ENCODE peak calls at places on chromosomes 4 and X, in nine cellular contexts. V, Y, B, G, W, H, O, X and J are unnamed samples.

GRCh38 chr4:119490335-119490734 is 138.3 kb downstream of the PDE5A start:
- DNase-seq in V (no peak), Y (peak), B (peak), G (peak), W (peak), H (no peak), O (no peak), X (no peak), J (no peak)

GRCh38 chr4:11628093-11628725 is 199.5 kb upstream of the HS3ST1 start:
- DNase-seq in V (no peak), Y (no peak), B (no peak), G (peak), W (no peak), H (no peak), O (no peak), X (no peak), J (no peak)

GRCh38 chr4:15689540-15689939 is 7.9 kb downstream of the FAM200B start:
- DNase-seq in V (no peak), Y (no peak), B (no peak), G (no peak), W (no peak), H (no peak), O (no peak), X (no peak), J (no peak)

GRCh38 chr4:80201326-80202151 is 4.2 kb downstream of the PRDM8 start:
- DNase-seq in V (no peak), Y (peak), B (peak), G (peak), W (peak), H (no peak), O (peak), X (no peak), J (no peak)

GRCh38 chr4:8818063-8818881 is 53.4 kb downstream of the HMX1 start:
- DNase-seq in V (no peak), Y (peak), B (no peak), G (no peak), W (no peak), H (peak), O (peak), X (no peak), J (no peak)

GRCh38 chr4:87092389-87093141 is 127.9 kb downstream of the KLHL8 start:
- DNase-seq in V (peak), Y (no peak), B (peak), G (peak), W (peak), H (no peak), O (no peak), X (no peak), J (no peak)

GRCh38 chrX:17595456-17596035 is 141.7 kb upstream of the SCML1 start:
- DNase-seq in V (no peak), Y (no peak), B (peak), G (peak), W (no peak), H (no peak), O (no peak), X (peak), J (no peak)

GRCh38 chr4:20395160-20395773 is 143.6 kb downstream of the SLIT2 start:
- DNase-seq in V (peak), Y (peak), B (peak), G (no peak), W (peak), H (peak), O (no peak), X (no peak), J (no peak)

GRCh38 chr4:77155631-77156345 is 1.2 kb upstream of the CCNG2 start:
- DNase-seq in V (no peak), Y (no peak), B (no peak), G (no peak), W (peak), H (no peak), O (no peak), X (no peak), J (no peak)

GRCh38 chr4:154686838-154687237 is 57.0 kb upstream of the LRAT start:
- DNase-seq in V (peak), Y (no peak), B (no peak), G (no peak), W (no peak), H (no peak), O (no peak), X (no peak), J (no peak)

GRCh38 chr4:146146918-146147317 is 28.6 kb upstream of the LSM6 start:
- DNase-seq in V (no peak), Y (no peak), B (no peak), G (no peak), W (no peak), H (no peak), O (no peak), X (no peak), J (no peak)

GRCh38 chr4:79258614-79259176 is 67.2 kb downstream of the NAA11 start:
- DNase-seq in V (no peak), Y (no peak), B (no peak), G (no peak), W (no peak), H (no peak), O (no peak), X (no peak), J (no peak)

GRCh38 chrX:134364711-134365110 is 95.3 kb upstream of the HPRT1 start:
- DNase-seq in V (no peak), Y (no peak), B (no peak), G (no peak), W (no peak), H (no peak), O (no peak), X (no peak), J (no peak)

GRCh38 chr4:68498413-68499007 is 51.2 kb downstream of the TMPRSS11E start:
- DNase-seq in V (peak), Y (peak), B (peak), G (peak), W (peak), H (peak), O (peak), X (peak), J (no peak)

GRCh38 chr4:13942936-13943335 is 315.4 kb upstream of the BOD1L1 start:
- DNase-seq in V (no peak), Y (no peak), B (no peak), G (no peak), W (no peak), H (no peak), O (no peak), X (no peak), J (no peak)

GRCh38 chr4:119172223-119172622 is 36.6 kb downstream of the MYOZ2 start:
- DNase-seq in V (no peak), Y (no peak), B (no peak), G (no peak), W (no peak), H (no peak), O (no peak), X (no peak), J (no peak)

GRCh38 chr4:38621004-38621684 is 42.9 kb upstream of the KLF3 start:
- DNase-seq in V (peak), Y (no peak), B (peak), G (no peak), W (no peak), H (no peak), O (no peak), X (peak), J (no peak)

GRCh38 chr4:41693629-41694028 is 54.9 kb downstream of the PHOX2B start:
- DNase-seq in V (peak), Y (no peak), B (peak), G (peak), W (peak), H (no peak), O (no peak), X (no peak), J (no peak)
- TF ChIP-seq CTCF in V (peak), Y (no peak), B (peak), G (peak), W (peak), H (peak), O (no peak), X (peak), J (peak)

DNA sequence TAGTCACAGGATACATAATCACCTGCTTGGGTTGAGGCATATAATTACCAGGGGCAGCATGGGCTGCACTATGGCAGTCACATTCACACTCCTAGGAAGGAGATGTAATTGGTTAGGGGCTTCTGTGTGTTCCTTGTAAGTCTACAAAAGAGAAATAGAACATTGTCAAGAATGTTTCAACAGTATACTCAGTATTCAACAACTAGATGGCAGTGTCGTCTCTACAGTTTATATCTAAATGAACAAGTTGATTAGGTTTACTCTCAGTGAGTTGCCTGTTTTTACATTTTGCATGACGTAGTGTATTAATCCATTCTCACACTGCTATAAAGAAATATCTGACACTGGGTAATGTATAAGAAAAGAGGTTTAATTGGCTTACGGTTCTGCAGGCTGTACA is 50.5 kb upstream of the RAB33B start:
- DNase-seq in V (no peak), Y (no peak), B (no peak), G (no peak), W (peak), H (no peak), O (no peak), X (no peak), J (no peak)
- TF ChIP-seq CTCF in V (no peak), Y (no peak), B (no peak), G (no peak), W (peak), H (no peak), O (no peak), X (no peak), J (peak)

GRCh38 chr4:105670684-105671083 is 37.8 kb downstream of the INTS12 start:
- DNase-seq in V (no peak), Y (no peak), B (no peak), G (no peak), W (no peak), H (no peak), O (no peak), X (no peak), J (no peak)

GRCh38 chr4:105661028-105661427 is 47.5 kb downstream of the INTS12 start:
- DNase-seq in V (no peak), Y (no peak), B (no peak), G (no peak), W (no peak), H (no peak), O (no peak), X (no peak), J (no peak)

GRCh38 chr4:105662935-105663675 is 45.4 kb downstream of the INTS12 start:
- DNase-seq in V (no peak), Y (no peak), B (no peak), G (no peak), W (no peak), H (no peak), O (no peak), X (no peak), J (no peak)

DNA sequence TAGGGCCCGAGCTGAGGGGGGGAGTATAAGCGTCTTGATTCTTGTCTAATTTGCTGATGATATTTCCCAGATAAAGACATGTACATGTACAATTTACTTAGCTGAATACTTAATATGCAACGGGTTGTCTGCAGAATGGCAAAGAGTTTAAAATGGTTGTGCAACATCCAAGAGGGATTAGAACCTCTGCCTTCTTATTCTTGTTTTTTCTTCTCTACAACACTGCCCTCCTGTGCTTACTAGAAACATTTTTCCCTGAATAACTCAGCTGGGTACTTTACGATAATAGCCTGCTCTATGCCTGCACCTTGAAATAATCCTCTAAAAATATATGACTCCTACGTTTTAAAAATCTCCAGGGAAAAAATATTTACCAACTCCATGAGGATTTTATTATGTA is 41.8 kb downstream of the INTS12 start:
- DNase-seq in V (no peak), Y (no peak), B (peak), G (peak), W (peak), H (no peak), O (no peak), X (no peak), J (no peak)
- TF ChIP-seq CTCF in V (peak), Y (no peak), B (peak), G (no peak), W (peak), H (peak), O (no peak), X (no peak), J (peak)

GRCh38 chr4:3045500-3045850 is 28.9 kb downstream of the HTT-AS start:
- DNase-seq in V (no peak), Y (no peak), B (peak), G (peak), W (no peak), H (no peak), O (peak), X (no peak), J (no peak)
- TF ChIP-seq CTCF in V (no peak), Y (no peak), B (no peak), G (no peak), W (no peak), H (no peak), O (no peak), X (no peak), J (no peak)

DNA sequence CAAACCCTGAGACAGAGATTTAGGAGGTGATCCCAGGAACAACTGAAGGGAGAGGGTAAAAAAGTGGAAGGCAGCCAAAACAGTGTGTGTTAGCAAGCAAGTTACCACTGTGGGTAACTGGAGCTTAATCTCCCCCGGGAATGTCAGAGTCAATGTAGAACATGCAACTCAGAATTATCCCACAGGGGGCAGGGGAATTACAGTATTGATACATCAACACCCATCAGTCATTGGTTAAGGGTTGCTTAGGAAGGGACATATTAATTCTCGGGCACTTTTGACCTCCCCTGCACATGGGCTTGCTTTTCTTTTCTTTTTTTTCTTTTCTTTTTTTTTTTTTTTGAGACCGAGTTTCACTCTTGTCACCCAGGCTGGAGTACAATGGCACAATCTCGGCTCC is 29.3 kb downstream of the CXorf58 start:
- DNase-seq in V (no peak), Y (no peak), B (no peak), G (no peak), W (no peak), H (no peak), O (no peak), X (no peak), J (no peak)
- TF ChIP-seq CTCF in V (no peak), Y (no peak), B (no peak), G (no peak), W (no peak), H (no peak), O (no peak), X (no peak), J (no peak)

GRCh38 chrX:3712080-3712869 is 1.2 kb downstream of the PRKX start:
- DNase-seq in V (no peak), Y (no peak), B (peak), G (peak), W (peak), H (peak), O (no peak), X (no peak), J (no peak)

GRCh38 chrX:3715921-3716320 is 2.5 kb upstream of the PRKX start:
- DNase-seq in V (no peak), Y (no peak), B (no peak), G (no peak), W (no peak), H (no peak), O (no peak), X (no peak), J (no peak)

GRCh38 chrX:3713225-3713936 is at the start of gene PRKX:
- DNase-seq in V (peak), Y (peak), B (peak), G (peak), W (peak), H (peak), O (peak), X (no peak), J (peak)

GRCh38 chrX:3712870-3713224 is 602 bp downstream of the PRKX start:
- DNase-seq in V (no peak), Y (peak), B (no peak), G (no peak), W (no peak), H (no peak), O (no peak), X (no peak), J (no peak)

GRCh38 chrX:3713937-3714434 is 537 bp upstream of the PRKX start:
- DNase-seq in V (no peak), Y (peak), B (no peak), G (no peak), W (no peak), H (no peak), O (no peak), X (no peak), J (no peak)
- TF ChIP-seq CTCF in V (no peak), Y (no peak), B (no peak), G (no peak), W (no peak), H (no peak), O (no peak), X (no peak), J (no peak)